ENCODE peak calls at places on chromosomes 12 and 14, in five cellular contexts. H is cardiac muscle cell, S is left ventricle myocardium inferior, Y is PC-3, W is pancreas. E is an unnamed sample.

GRCh38 chr12:44748950-44749468 is 127.1 kb downstream of the NELL2 start:
- DNase-seq in W (no peak), Y (no peak), S (no peak), H (no peak), E (no peak)

GRCh38 chr12:132227782-132228417 is 83.6 kb downstream of the NOC4L start:
- DNase-seq in H (no peak), W (no peak), S (no peak), Y (no peak), E (no peak)

GRCh38 chr14:84421611-84422010 is 1108.3 kb upstream of the FLRT2 start:
- DNase-seq in W (no peak), H (no peak), Y (peak; percentile 3), S (no peak), E (no peak)

GRCh38 chr14:98946995-98947394 is 325.0 kb downstream of the BCL11B start:
- DNase-seq in H (peak; percentile 10), Y (no peak), W (no peak), S (peak; percentile 24), E (no peak)

GRCh38 chr12:4717806-4718205 is 2.4 kb upstream of the GALNT8 start:
- DNase-seq in S (no peak), Y (no peak), W (no peak), H (no peak), E (no peak)

GRCh38 chr12:67430708-67431335 is 161.7 kb downstream of the CAND1 start:
- DNase-seq in S (peak; percentile 74), H (peak; percentile 28), Y (peak; percentile 19), W (peak; percentile 45), E (no peak)

GRCh38 chr12:127081058-127081457 is 1185.9 kb upstream of the TMEM132C start:
- DNase-seq in H (no peak), S (no peak), W (no peak), Y (peak; percentile 79), E (no peak)

GRCh38 chr12:120817559-120818330 is 86.4 kb downstream of the SPPL3 start:
- DNase-seq in W (no peak), H (no peak), S (no peak), Y (no peak), E (no peak)

DNA sequence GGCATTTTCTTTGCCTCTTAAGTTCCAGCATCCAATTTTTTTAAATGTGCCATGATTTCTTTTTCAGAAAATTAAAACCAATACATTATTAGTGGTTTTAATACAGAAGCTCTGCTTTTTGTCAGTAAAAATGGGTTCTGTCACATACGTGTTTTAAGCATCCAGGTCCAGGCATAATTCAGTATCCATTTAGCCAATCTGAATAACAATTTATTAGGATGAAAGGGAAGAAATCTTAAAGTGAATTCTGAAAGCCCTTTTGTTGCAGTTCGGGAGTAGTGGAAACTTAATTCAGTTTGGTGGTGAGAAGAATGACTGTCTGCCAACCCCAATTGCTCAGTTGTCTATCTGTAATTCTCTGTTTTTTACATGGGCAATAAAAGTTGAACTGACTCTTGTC is 7.2 kb downstream of the XPOT start:
- DNase-seq in W (no peak), H (no peak), Y (no peak), S (no peak), E (no peak)
- H3K36me3 ChIP-seq in W (peaks cover 33% of the 10 kb centered on the region), H (peaks cover 59% of the 10 kb centered on the region), Y (peaks cover 55% of the 10 kb centered on the region), S (peaks cover 68% of the 10 kb centered on the region), E (peaks cover 4% of the 10 kb centered on the region)

GRCh38 chr12:50200507-50201273 is 33.5 kb upstream of the CERS5 start:
- DNase-seq in W (no peak), Y (peak; percentile 65), H (no peak), S (no peak), E (peak; percentile 53)

GRCh38 chr12:50198829-50199228 is 31.7 kb upstream of the CERS5 start:
- DNase-seq in H (no peak), Y (no peak), W (no peak), S (no peak), E (no peak)

GRCh38 chr12:50203691-50204090 is 36.5 kb upstream of the CERS5 start:
- DNase-seq in Y (peak; percentile 67), W (no peak), H (no peak), S (no peak), E (no peak)

GRCh38 chr12:50205648-50206047 is 38.5 kb upstream of the CERS5 start:
- DNase-seq in H (no peak), W (no peak), Y (no peak), S (no peak), E (no peak)

GRCh38 chr12:50201987-50202521 is 34.9 kb upstream of the CERS5 start:
- DNase-seq in S (no peak), Y (peak; percentile 97), W (peak; percentile 30), H (no peak), E (peak; percentile 80)
- H3K36me3 ChIP-seq in S (peaks cover 91% of the 10 kb centered on the region), Y (peaks cover 18% of the 10 kb centered on the region), W (peaks cover 30% of the 10 kb centered on the region), H (peaks cover 8% of the 10 kb centered on the region), E (no peaks in the 10 kb centered on the region)

GRCh38 chr14:54568821-54569591 is 2.1 kb downstream of the SAMD4A start:
- DNase-seq in S (peak; percentile 31), W (no peak), H (peak; percentile 85), Y (peak; percentile 53), E (no peak)
- H3K36me3 ChIP-seq in S (peaks cover 20% of the 10 kb centered on the region), W (no peaks in the 10 kb centered on the region), H (peaks cover 5% of the 10 kb centered on the region), Y (peaks cover 39% of the 10 kb centered on the region), E (no peaks in the 10 kb centered on the region)

GRCh38 chr12:113384778-113385177 is 18.9 kb downstream of the SDS start:
- DNase-seq in W (no peak), S (no peak), H (no peak), Y (no peak), E (no peak)
- H3K36me3 ChIP-seq in W (peaks cover 24% of the 10 kb centered on the region), S (peaks cover 80% of the 10 kb centered on the region), H (no peaks in the 10 kb centered on the region), Y (peaks cover 18% of the 10 kb centered on the region), E (no peaks in the 10 kb centered on the region)

GRCh38 chr12:124370851-124371250 is 76.0 kb downstream of the RFLNA start:
- DNase-seq in Y (no peak), H (no peak), W (no peak), S (no peak), E (no peak)
- H3K36me3 ChIP-seq in Y (peaks cover 79% of the 10 kb centered on the region), H (peaks cover 8% of the 10 kb centered on the region), W (peaks cover 36% of the 10 kb centered on the region), S (peaks cover 56% of the 10 kb centered on the region), E (peaks cover 7% of the 10 kb centered on the region)

E was measured in kidney epithelial cell.